ENCODE peak calls at places on chromosome 13, in six cellular contexts. N is uterus, E is lower leg skin, Z is fibroblast of pulmonary artery, M is fibroblast of mammary gland, Q is ascending aorta. K is an unnamed sample.

GRCh38 chr13:33349996-33350826 is 64.7 kb upstream of the STARD13 start:
- DNase-seq in N (peak; percentile 70), E (peak; percentile 90), Z (peak; percentile 52), M (peak; percentile 40), Q (peak; percentile 79), K (no peak)

GRCh38 chr13:40895715-40896184 is 106.3 kb downstream of the SLC25A15 start:
- DNase-seq in N (no peak), E (no peak), Z (no peak), M (no peak), Q (no peak), K (no peak)

GRCh38 chr13:30529085-30529815 is 63.5 kb upstream of the HMGB1 start:
- DNase-seq in N (no peak), E (no peak), Z (peak; percentile 10), M (peak; percentile 56), Q (no peak), K (no peak)

GRCh38 chr13:48334534-48335127 is 31.1 kb downstream of the RB1 start:
- DNase-seq in N (no peak), E (no peak), Z (peak; percentile 64), M (peak; percentile 58), Q (no peak), K (no peak)

GRCh38 chr13:86933676-86934075 is 737.5 kb upstream of the SLITRK5 start:
- DNase-seq in N (no peak), E (no peak), Z (no peak), M (no peak), Q (no peak), K (no peak)

GRCh38 chr13:74062933-74063332 is 71.3 kb downstream of the KLF12 start:
- DNase-seq in N (peak; percentile 59), E (no peak), Z (peak; percentile 69), M (peak; percentile 67), Q (peak; percentile 90), K (no peak)

GRCh38 chr13:30907167-30907761 is 1.2 kb downstream of the MEDAG start:
- DNase-seq in N (no peak), E (no peak), Z (peak; percentile 64), M (peak; percentile 61), Q (peak; percentile 75), K (peak; percentile 42)

GRCh38 chr13:47334173-47334572 is 437.3 kb upstream of the HTR2A start:
- DNase-seq in N (peak; percentile 61), E (no peak), Z (peak; percentile 59), M (peak; percentile 99), Q (no peak), K (peak; percentile 88)

GRCh38 chr13:35744566-35745203 is 268.2 kb upstream of the MAB21L1 start:
- DNase-seq in N (no peak), E (no peak), Z (peak; percentile 23), M (no peak), Q (no peak), K (no peak)

GRCh38 chr13:38042771-38043170 is 173.2 kb upstream of the TRPC4 start:
- DNase-seq in N (no peak), E (no peak), Z (peak; percentile 31), M (peak; percentile 1), Q (no peak), K (no peak)

GRCh38 chr13:22111152-22111783 is 440.4 kb downstream of the FGF9 start:
- DNase-seq in N (no peak), E (no peak), Z (no peak), M (no peak), Q (no peak), K (no peak)

GRCh38 chr13:73201601-73202000 is 142.8 kb downstream of the KLF5 start:
- DNase-seq in N (no peak), E (no peak), Z (no peak), M (peak; percentile 76), Q (no peak), K (no peak)

GRCh38 chr13:20711301-20712044 is 8.0 kb downstream of the IL17D start:
- DNase-seq in N (no peak), E (no peak), Z (no peak), M (no peak), Q (no peak), K (no peak)

GRCh38 chr13:33351324-33351723 is 65.8 kb upstream of the STARD13 start:
- DNase-seq in N (no peak), E (no peak), Z (peak; percentile 77), M (peak; percentile 76), Q (no peak), K (no peak)

GRCh38 chr13:97434417-97435296 is 688 bp downstream of the RAP2A start:
- DNase-seq in N (peak; percentile 44), E (peak; percentile 91), Z (peak; percentile 28), M (peak; percentile 24), Q (peak; percentile 73), K (no peak)

GRCh38 chr13:20721454-20722357 is 18.2 kb downstream of the IL17D start:
- DNase-seq in N (peak; percentile 61), E (no peak), Z (peak; percentile 60), M (peak; percentile 64), Q (no peak), K (no peak)

GRCh38 chr13:43261018-43261417 is 237.6 kb downstream of the DNAJC15 start:
- DNase-seq in N (no peak), E (no peak), Z (peak; percentile 55), M (peak; percentile 85), Q (no peak), K (no peak)

GRCh38 chr13:79776538-79776937 is 295.6 kb downstream of the NDFIP2 start:
- DNase-seq in N (no peak), E (no peak), Z (no peak), M (peak; percentile 27), Q (no peak), K (no peak)

GRCh38 chr13:80123945-80124344 is 217.0 kb downstream of the SPRY2 start:
- DNase-seq in N (no peak), E (no peak), Z (no peak), M (no peak), Q (no peak), K (no peak)

GRCh38 chr13:110953416-110953815 is 38.5 kb upstream of the ANKRD10 start:
- DNase-seq in N (no peak), E (no peak), Z (no peak), M (no peak), Q (no peak), K (no peak)

GRCh38 chr13:110957931-110958330 is 43.1 kb upstream of the ANKRD10 start:
- DNase-seq in N (no peak), E (no peak), Z (no peak), M (no peak), Q (no peak), K (no peak)

GRCh38 chr13:110960219-110960618 is 45.4 kb upstream of the ANKRD10 start:
- DNase-seq in N (no peak), E (peak; percentile 69), Z (no peak), M (no peak), Q (no peak), K (no peak)

GRCh38 chr13:110953833-110954532 is 39.1 kb upstream of the ANKRD10 start:
- DNase-seq in N (no peak), E (no peak), Z (no peak), M (no peak), Q (no peak), K (no peak)

DNA sequence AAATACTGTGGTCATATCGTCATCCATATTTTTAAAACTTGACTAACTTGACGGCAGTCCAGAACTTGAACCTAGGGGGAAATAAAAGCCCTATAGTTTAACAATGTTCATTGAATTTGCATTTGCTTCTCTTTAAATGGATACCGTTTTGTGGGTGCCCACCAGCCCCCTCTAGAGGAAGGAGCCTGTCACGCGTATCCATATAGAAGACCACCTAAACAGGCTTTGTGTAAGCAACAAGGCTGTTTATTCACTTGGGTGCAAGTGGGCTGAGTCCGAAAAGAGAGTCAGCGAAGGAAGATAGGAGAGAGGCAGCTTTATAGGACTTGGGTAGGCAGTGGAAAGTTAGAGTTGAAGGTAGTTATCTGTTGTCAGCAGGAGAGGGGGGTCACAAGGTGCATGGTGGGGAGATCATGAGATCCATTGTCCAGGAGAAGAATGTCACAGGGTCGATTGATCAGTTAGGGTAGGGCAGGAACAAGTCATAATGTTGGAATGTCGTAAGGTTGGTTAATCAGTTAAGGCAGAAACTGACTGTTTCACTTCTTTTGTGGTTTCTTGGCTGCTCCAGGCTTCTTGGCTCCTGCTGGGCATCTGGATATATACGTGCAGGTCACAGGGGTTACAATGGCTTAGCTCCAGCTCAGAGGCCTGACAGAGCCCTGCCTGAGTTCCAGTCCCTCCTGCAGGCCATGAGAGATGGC is 42.5 kb upstream of the ANKRD10 start:
- DNase-seq in N (no peak), E (no peak), Z (no peak), M (peak; percentile 33), Q (no peak), K (no peak)
- TF ChIP-seq CTCF in N (no peak), E (no peak), Z (peak; percentile 11), M (peak; percentile 10), Q (no peak), K (peak; percentile 45)

GRCh38 chr13:50153888-50154287 is 138.6 kb downstream of the KCNRG start:
- DNase-seq in N (no peak), E (no peak), Z (no peak), M (no peak), Q (no peak), K (no peak)

GRCh38 chr13:50153401-50153800 is 138.2 kb downstream of the KCNRG start:
- DNase-seq in N (no peak), E (no peak), Z (no peak), M (no peak), Q (no peak), K (no peak)

GRCh38 chr13:50152655-50153309 is 137.5 kb downstream of the KCNRG start:
- DNase-seq in N (no peak), E (no peak), Z (no peak), M (no peak), Q (no peak), K (no peak)

GRCh38 chr13:50149932-50150331 is 134.7 kb downstream of the KCNRG start:
- DNase-seq in N (peak; percentile 35), E (no peak), Z (no peak), M (no peak), Q (no peak), K (no peak)

GRCh38 chr13:50152224-50152623 is 137.0 kb downstream of the KCNRG start:
- DNase-seq in N (no peak), E (no peak), Z (no peak), M (no peak), Q (no peak), K (no peak)
- H3K4me3 ChIP-seq in N (no peak overlapping the region), E (no peak overlapping the region), Z (no peak overlapping the region), M (peak overlapping the region; percentile 9), Q (peak overlapping the region; percentile 18), K (no peak overlapping the region)

GRCh38 chr13:110605132-110605531 is 10.2 kb upstream of the NAXD start:
- DNase-seq in N (no peak), E (no peak), Z (no peak), M (no peak), Q (no peak), K (no peak)

GRCh38 chr13:110610955-110611595 is 4.3 kb upstream of the NAXD start:
- DNase-seq in N (no peak), E (no peak), Z (no peak), M (no peak), Q (no peak), K (no peak)

DNA sequence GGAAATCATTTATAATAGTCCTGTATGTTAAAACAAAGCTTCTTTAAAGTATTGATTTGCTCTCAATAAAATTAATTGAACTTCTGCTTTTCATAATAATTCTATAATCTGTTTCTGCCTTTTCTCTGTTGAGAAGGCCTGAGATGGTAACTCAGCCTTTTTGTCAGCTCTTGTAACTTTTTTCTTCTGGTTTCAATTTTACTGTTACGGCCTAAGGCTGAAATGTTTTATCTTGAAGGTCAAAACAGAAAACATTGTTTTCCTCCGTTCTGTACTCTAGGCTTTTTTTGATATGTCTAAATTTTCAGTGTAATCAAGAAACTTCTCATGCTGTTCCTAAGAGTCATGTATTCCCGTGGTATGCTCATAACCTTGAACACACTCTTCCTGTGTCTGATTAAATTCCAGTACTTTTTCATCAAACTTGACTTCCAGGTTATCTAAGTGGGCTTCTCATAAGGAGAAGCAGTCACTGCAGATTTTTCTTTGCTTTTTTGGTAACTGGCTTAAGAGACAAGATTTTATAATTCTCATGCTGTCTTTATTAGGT is 7.6 kb upstream of the NAXD start:
- DNase-seq in N (no peak), E (no peak), Z (no peak), M (no peak), Q (no peak), K (no peak)
- TF ChIP-seq CTCF in N (no peak), E (no peak), Z (no peak), M (no peak), Q (no peak), K (no peak)

GRCh38 chr13:113110852-113111315 is 5.3 kb downstream of the F7 start:
- DNase-seq in N (no peak), E (no peak), Z (no peak), M (no peak), Q (peak; percentile 58), K (no peak)
- H3K4me3 ChIP-seq in N (peak overlapping the region; percentile 7), E (peak overlapping the region; percentile 4), Z (no peak overlapping the region), M (no peak overlapping the region), Q (peak overlapping the region; percentile 40), K (no peak overlapping the region)

K was measured in HFF-Myc.